ENCODE peak calls at places on chromosomes 2 and 18, in seven cellular contexts. One of them, this sample, is unnamed.
A peak's percentile ranks its signal among the peaks of the same experiment; 100 is the strongest.

GRCh38 chr18:78542204-78542603 is 437.4 kb upstream of the SALL3 start:
- DNase-seq in heart left ventricle: peak; percentile 82
- DNase-seq in tibial nerve: peak; percentile 68
- DNase-seq in upper lobe of right lung: peak; percentile 95
- DNase-seq in AG04450: no peak
- DNase-seq in esophagus muscularis mucosa: no peak
- DNase-seq in neural progenitor cell: no peak
- DNase-seq in this sample: no peak

GRCh38 chr2:15674637-15675455 is 83.2 kb downstream of the DDX1 start:
- DNase-seq in upper lobe of right lung: no peak
- DNase-seq in esophagus muscularis mucosa: no peak
- DNase-seq in heart left ventricle: no peak
- DNase-seq in neural progenitor cell: no peak
- DNase-seq in tibial nerve: no peak
- DNase-seq in AG04450: no peak
- DNase-seq in this sample: no peak

GRCh38 chr2:75315436-75315835 is 116.1 kb upstream of the TACR1 start:
- DNase-seq in heart left ventricle: no peak
- DNase-seq in esophagus muscularis mucosa: peak; percentile 60
- DNase-seq in neural progenitor cell: no peak
- DNase-seq in AG04450: no peak
- DNase-seq in tibial nerve: no peak
- DNase-seq in upper lobe of right lung: no peak
- DNase-seq in this sample: no peak

GRCh38 chr2:1140389-1141003 is 189.8 kb downstream of the SNTG2 start:
- DNase-seq in heart left ventricle: no peak
- DNase-seq in AG04450: no peak
- DNase-seq in tibial nerve: no peak
- DNase-seq in upper lobe of right lung: no peak
- DNase-seq in neural progenitor cell: peak; percentile 71
- DNase-seq in esophagus muscularis mucosa: no peak
- DNase-seq in this sample: no peak

GRCh38 chr2:206361407-206362045 is 81.8 kb upstream of the ADAM23 start:
- DNase-seq in esophagus muscularis mucosa: no peak
- DNase-seq in tibial nerve: no peak
- DNase-seq in heart left ventricle: no peak
- DNase-seq in upper lobe of right lung: no peak
- DNase-seq in AG04450: no peak
- DNase-seq in neural progenitor cell: no peak
- DNase-seq in this sample: no peak

GRCh38 chr18:65835881-65836280 is 85.1 kb downstream of the CDH7 start:
- DNase-seq in neural progenitor cell: no peak
- DNase-seq in upper lobe of right lung: no peak
- DNase-seq in heart left ventricle: no peak
- DNase-seq in esophagus muscularis mucosa: no peak
- DNase-seq in AG04450: no peak
- DNase-seq in tibial nerve: no peak
- DNase-seq in this sample: no peak

GRCh38 chr2:85022232-85022631 is 51.3 kb downstream of the KCMF1 start:
- DNase-seq in heart left ventricle: no peak
- DNase-seq in tibial nerve: no peak
- DNase-seq in upper lobe of right lung: no peak
- DNase-seq in esophagus muscularis mucosa: no peak
- DNase-seq in neural progenitor cell: no peak
- DNase-seq in AG04450: no peak
- DNase-seq in this sample: no peak

GRCh38 chr2:239397856-239398470 is 2.9 kb downstream of the HDAC4 start:
- DNase-seq in neural progenitor cell: no peak
- DNase-seq in AG04450: no peak
- DNase-seq in upper lobe of right lung: peak; percentile 31
- DNase-seq in esophagus muscularis mucosa: no peak
- DNase-seq in tibial nerve: no peak
- DNase-seq in heart left ventricle: no peak
- DNase-seq in this sample: no peak

GRCh38 chr2:54636425-54637139 is 86.9 kb upstream of the EML6 start:
- DNase-seq in heart left ventricle: no peak
- DNase-seq in upper lobe of right lung: no peak
- DNase-seq in tibial nerve: no peak
- DNase-seq in neural progenitor cell: no peak
- DNase-seq in AG04450: no peak
- DNase-seq in esophagus muscularis mucosa: no peak
- DNase-seq in this sample: no peak

GRCh38 chr2:108575132-108575966 is 41.1 kb downstream of the LIMS1 start:
- DNase-seq in neural progenitor cell: peak; percentile 61
- DNase-seq in heart left ventricle: no peak
- DNase-seq in upper lobe of right lung: no peak
- DNase-seq in esophagus muscularis mucosa: no peak
- DNase-seq in AG04450: peak; percentile 86
- DNase-seq in tibial nerve: no peak
- DNase-seq in this sample: peak; percentile 65

GRCh38 chr18:58998421-58999203 is 133.9 kb downstream of the ZNF532 start:
- DNase-seq in esophagus muscularis mucosa: no peak
- DNase-seq in heart left ventricle: peak; percentile 72
- DNase-seq in tibial nerve: peak; percentile 68
- DNase-seq in neural progenitor cell: no peak
- DNase-seq in upper lobe of right lung: no peak
- DNase-seq in AG04450: no peak
- DNase-seq in this sample: peak; percentile 73

GRCh38 chr2:655626-656025 is 21.6 kb downstream of the TMEM18 start:
- DNase-seq in tibial nerve: no peak
- DNase-seq in esophagus muscularis mucosa: no peak
- DNase-seq in AG04450: no peak
- DNase-seq in upper lobe of right lung: no peak
- DNase-seq in heart left ventricle: no peak
- DNase-seq in neural progenitor cell: no peak
- DNase-seq in this sample: no peak

GRCh38 chr2:74444498-74445318 is 3.0 kb upstream of the RTKN start:
- DNase-seq in tibial nerve: no peak
- DNase-seq in AG04450: no peak
- DNase-seq in heart left ventricle: no peak
- DNase-seq in neural progenitor cell: no peak
- DNase-seq in upper lobe of right lung: no peak
- DNase-seq in esophagus muscularis mucosa: no peak
- DNase-seq in this sample: no peak

GRCh38 chr2:96819101-96819875 is 3.2 kb downstream of the CNNM3 start:
- DNase-seq in AG04450: no peak
- DNase-seq in heart left ventricle: peak; percentile 70
- DNase-seq in tibial nerve: no peak
- DNase-seq in esophagus muscularis mucosa: no peak
- DNase-seq in neural progenitor cell: no peak
- DNase-seq in upper lobe of right lung: peak; percentile 75
- DNase-seq in this sample: no peak

GRCh38 chr2:10374362-10374943 is 71.7 kb downstream of the HPCAL1 start:
- DNase-seq in neural progenitor cell: no peak
- DNase-seq in upper lobe of right lung: no peak
- DNase-seq in heart left ventricle: no peak
- DNase-seq in AG04450: no peak
- DNase-seq in esophagus muscularis mucosa: no peak
- DNase-seq in tibial nerve: no peak
- DNase-seq in this sample: no peak

GRCh38 chr2:143936758-143937562 is 583.0 kb downstream of the ZEB2 start:
- DNase-seq in neural progenitor cell: peak; percentile 86
- DNase-seq in AG04450: no peak
- DNase-seq in esophagus muscularis mucosa: no peak
- DNase-seq in upper lobe of right lung: peak; percentile 67
- DNase-seq in heart left ventricle: peak; percentile 41
- DNase-seq in tibial nerve: no peak
- DNase-seq in this sample: no peak

GRCh38 chr18:74453642-74454198 is 3.4 kb downstream of the DIPK1C start:
- DNase-seq in esophagus muscularis mucosa: no peak
- DNase-seq in tibial nerve: no peak
- DNase-seq in AG04450: no peak
- DNase-seq in heart left ventricle: no peak
- DNase-seq in neural progenitor cell: peak; percentile 43
- DNase-seq in upper lobe of right lung: no peak
- DNase-seq in this sample: no peak

GRCh38 chr2:11004206-11004605 is 92.5 kb downstream of the KCNF1 start:
- DNase-seq in neural progenitor cell: no peak
- DNase-seq in tibial nerve: no peak
- DNase-seq in heart left ventricle: no peak
- DNase-seq in AG04450: no peak
- DNase-seq in upper lobe of right lung: no peak
- DNase-seq in esophagus muscularis mucosa: no peak
- DNase-seq in this sample: no peak

GRCh38 chr2:200025717-200026116 is 70.3 kb downstream of the MAIP1 start:
- DNase-seq in heart left ventricle: no peak
- DNase-seq in tibial nerve: no peak
- DNase-seq in upper lobe of right lung: no peak
- DNase-seq in AG04450: no peak
- DNase-seq in esophagus muscularis mucosa: no peak
- DNase-seq in neural progenitor cell: no peak
- DNase-seq in this sample: no peak

GRCh38 chr18:58970943-58971799 is 106.5 kb downstream of the ZNF532 start:
- DNase-seq in tibial nerve: no peak
- DNase-seq in neural progenitor cell: no peak
- DNase-seq in AG04450: no peak
- DNase-seq in esophagus muscularis mucosa: no peak
- DNase-seq in heart left ventricle: no peak
- DNase-seq in upper lobe of right lung: no peak
- DNase-seq in this sample: no peak

GRCh38 chr2:216478791-216479190 is 19.9 kb upstream of the RPL37A start:
- DNase-seq in AG04450: no peak
- DNase-seq in tibial nerve: no peak
- DNase-seq in heart left ventricle: no peak
- DNase-seq in esophagus muscularis mucosa: no peak
- DNase-seq in neural progenitor cell: no peak
- DNase-seq in upper lobe of right lung: no peak
- DNase-seq in this sample: no peak

DNA sequence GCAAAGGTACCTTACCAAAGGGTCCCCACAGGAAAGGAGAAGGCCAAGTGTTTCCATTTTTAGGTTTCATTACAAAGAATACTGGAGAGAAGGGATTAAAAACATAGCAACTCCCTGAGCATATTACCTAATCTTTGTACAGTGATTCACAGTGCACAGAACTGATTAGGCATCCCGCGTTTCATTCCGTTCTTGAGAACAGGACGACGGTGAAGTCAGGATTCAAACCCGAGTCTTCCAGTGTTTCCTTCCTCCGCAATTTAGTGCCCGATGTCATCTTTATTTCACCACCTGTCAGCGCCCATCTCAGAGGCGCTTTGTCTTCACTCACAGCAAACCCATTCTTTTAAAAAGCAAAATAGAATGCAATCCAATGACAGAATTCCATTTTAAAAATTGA is 488.5 kb downstream of the EIPR1 start:
- DNase-seq in tibial nerve: no peak
- DNase-seq in AG04450: no peak
- DNase-seq in heart left ventricle: no peak
- DNase-seq in esophagus muscularis mucosa: no peak
- DNase-seq in neural progenitor cell: no peak
- DNase-seq in upper lobe of right lung: no peak
- DNase-seq in this sample: no peak
- H3K4me3 ChIP-seq in tibial nerve: no peak overlapping the region
- H3K4me3 ChIP-seq in AG04450: no peak overlapping the region
- H3K4me3 ChIP-seq in heart left ventricle: no peak overlapping the region
- H3K4me3 ChIP-seq in esophagus muscularis mucosa: no peak overlapping the region
- H3K4me3 ChIP-seq in neural progenitor cell: no peak overlapping the region
- H3K4me3 ChIP-seq in upper lobe of right lung: no peak overlapping the region
- H3K4me3 ChIP-seq in this sample: no peak overlapping the region

GRCh38 chr18:77223221-77223639 is 26.4 kb upstream of the GALR1 start:
- DNase-seq in heart left ventricle: no peak
- DNase-seq in tibial nerve: no peak
- DNase-seq in neural progenitor cell: no peak
- DNase-seq in AG04450: no peak
- DNase-seq in upper lobe of right lung: no peak
- DNase-seq in esophagus muscularis mucosa: no peak
- DNase-seq in this sample: no peak
- TF ChIP-seq CTCF in heart left ventricle: no peak
- TF ChIP-seq CTCF in tibial nerve: no peak
- TF ChIP-seq CTCF in neural progenitor cell: no peak
- TF ChIP-seq CTCF in AG04450: no peak
- TF ChIP-seq CTCF in upper lobe of right lung: no peak
- TF ChIP-seq CTCF in esophagus muscularis mucosa: no peak
- TF ChIP-seq CTCF in this sample: no peak

GRCh38 chr2:232420073-232420454 is 13.4 kb downstream of the ALPG start:
- DNase-seq in AG04450: no peak
- DNase-seq in heart left ventricle: no peak
- DNase-seq in esophagus muscularis mucosa: no peak
- DNase-seq in tibial nerve: no peak
- DNase-seq in neural progenitor cell: no peak
- DNase-seq in upper lobe of right lung: peak; percentile 59
- DNase-seq in this sample: no peak

GRCh38 chr2:232421189-232421785 is 14.6 kb downstream of the ALPG start:
- DNase-seq in AG04450: no peak
- DNase-seq in tibial nerve: no peak
- DNase-seq in heart left ventricle: no peak
- DNase-seq in neural progenitor cell: peak; percentile 33
- DNase-seq in upper lobe of right lung: peak; percentile 66
- DNase-seq in esophagus muscularis mucosa: no peak
- DNase-seq in this sample: no peak

GRCh38 chr2:232422051-232422450 is 15.4 kb downstream of the ALPG start:
- DNase-seq in AG04450: no peak
- DNase-seq in upper lobe of right lung: peak; percentile 38
- DNase-seq in tibial nerve: no peak
- DNase-seq in neural progenitor cell: no peak
- DNase-seq in esophagus muscularis mucosa: no peak
- DNase-seq in heart left ventricle: no peak
- DNase-seq in this sample: no peak

GRCh38 chr2:232419245-232420072 is 12.8 kb downstream of the ALPG start:
- DNase-seq in AG04450: no peak
- DNase-seq in heart left ventricle: no peak
- DNase-seq in esophagus muscularis mucosa: no peak
- DNase-seq in neural progenitor cell: peak; percentile 62
- DNase-seq in tibial nerve: no peak
- DNase-seq in upper lobe of right lung: peak; percentile 66
- DNase-seq in this sample: no peak

GRCh38 chr2:232420463-232421188 is 14.0 kb downstream of the ALPG start:
- DNase-seq in AG04450: no peak
- DNase-seq in upper lobe of right lung: peak; percentile 68
- DNase-seq in esophagus muscularis mucosa: no peak
- DNase-seq in heart left ventricle: no peak
- DNase-seq in neural progenitor cell: peak; percentile 85
- DNase-seq in tibial nerve: no peak
- DNase-seq in this sample: no peak
- H3K27me3 ChIP-seq in AG04450: peaks cover 66% of the 10 kb centered on the region
- H3K27me3 ChIP-seq in upper lobe of right lung: peaks cover 70% of the 10 kb centered on the region
- H3K27me3 ChIP-seq in esophagus muscularis mucosa: peaks cover 36% of the 10 kb centered on the region
- H3K27me3 ChIP-seq in heart left ventricle: peaks cover 81% of the 10 kb centered on the region
- H3K27me3 ChIP-seq in neural progenitor cell: peaks cover 91% of the 10 kb centered on the region
- H3K27me3 ChIP-seq in tibial nerve: no peaks in the 10 kb centered on the region
- H3K27me3 ChIP-seq in this sample: peaks cover 54% of the 10 kb centered on the region

GRCh38 chr2:127406454-127406853 is 11.8 kb upstream of the PROC start:
- DNase-seq in neural progenitor cell: no peak
- DNase-seq in AG04450: no peak
- DNase-seq in heart left ventricle: no peak
- DNase-seq in tibial nerve: no peak
- DNase-seq in esophagus muscularis mucosa: no peak
- DNase-seq in upper lobe of right lung: no peak
- DNase-seq in this sample: no peak

GRCh38 chr2:127407091-127407490 is 11.1 kb upstream of the PROC start:
- DNase-seq in neural progenitor cell: no peak
- DNase-seq in tibial nerve: no peak
- DNase-seq in heart left ventricle: no peak
- DNase-seq in upper lobe of right lung: no peak
- DNase-seq in AG04450: no peak
- DNase-seq in esophagus muscularis mucosa: no peak
- DNase-seq in this sample: no peak

GRCh38 chr2:127408004-127408806 is 10.0 kb upstream of the PROC start:
- DNase-seq in tibial nerve: peak; percentile 79
- DNase-seq in upper lobe of right lung: peak; percentile 97
- DNase-seq in heart left ventricle: peak; percentile 94
- DNase-seq in esophagus muscularis mucosa: no peak
- DNase-seq in AG04450: peak; percentile 58
- DNase-seq in neural progenitor cell: peak; percentile 93
- DNase-seq in this sample: peak; percentile 37

GRCh38 chr2:127408807-127409099 is 9.5 kb upstream of the PROC start:
- DNase-seq in esophagus muscularis mucosa: no peak
- DNase-seq in tibial nerve: no peak
- DNase-seq in neural progenitor cell: peak; percentile 42
- DNase-seq in upper lobe of right lung: no peak
- DNase-seq in heart left ventricle: no peak
- DNase-seq in AG04450: no peak
- DNase-seq in this sample: no peak

GRCh38 chr2:127407661-127408003 is 10.6 kb upstream of the PROC start:
- DNase-seq in neural progenitor cell: no peak
- DNase-seq in heart left ventricle: no peak
- DNase-seq in AG04450: no peak
- DNase-seq in esophagus muscularis mucosa: no peak
- DNase-seq in tibial nerve: no peak
- DNase-seq in upper lobe of right lung: no peak
- DNase-seq in this sample: no peak
- H3K4me3 ChIP-seq in neural progenitor cell: peak overlapping the region; percentile 64
- H3K4me3 ChIP-seq in heart left ventricle: peak overlapping the region; percentile 63
- H3K4me3 ChIP-seq in AG04450: peak overlapping the region; percentile 7
- H3K4me3 ChIP-seq in esophagus muscularis mucosa: peak overlapping the region; percentile 60
- H3K4me3 ChIP-seq in tibial nerve: peak overlapping the region; percentile 62
- H3K4me3 ChIP-seq in upper lobe of right lung: peak overlapping the region; percentile 23
- H3K4me3 ChIP-seq in this sample: no peak overlapping the region

This sample was measured in BJ.